ENCODE peak calls at places on chromosomes 13 and 19, in six cellular contexts. Z, W, A, Y, F and H are unnamed samples.
A peak's percentile ranks its signal among the peaks of the same experiment; 100 is the strongest.

GRCh38 chr13:26707122-26708006 is 53.2 kb downstream of the GPR12 start:
- DNase-seq in Z (no peak), W (no peak), A (peak; percentile 10), Y (peak; percentile 29), F (no peak), H (no peak)

GRCh38 chr13:112065521-112065866 is 1.5 kb upstream of the SOX1 start:
- DNase-seq in Z (no peak), W (no peak), A (no peak), Y (no peak), F (no peak), H (no peak)

GRCh38 chr13:97339019-97339988 is 94.7 kb upstream of the RAP2A start:
- DNase-seq in Z (no peak), W (no peak), A (peak; percentile 82), Y (no peak), F (peak; percentile 75), H (peak; percentile 83)

GRCh38 chr19:2777952-2778683 is 5.0 kb downstream of the SGTA start:
- DNase-seq in Z (no peak), W (no peak), A (no peak), Y (no peak), F (no peak), H (no peak)

GRCh38 chr19:35153701-35154534 is 617 bp upstream of the FXYD5 start:
- DNase-seq in Z (peak; percentile 57), W (peak; percentile 65), A (no peak), Y (peak; percentile 84), F (no peak), H (no peak)

GRCh38 chr13:75482070-75482819 is at the start of gene TBC1D4:
- DNase-seq in Z (peak; percentile 89), W (peak; percentile 22), A (peak; percentile 62), Y (peak; percentile 79), F (peak; percentile 79), H (peak; percentile 67)

GRCh38 chr13:23159205-23159586 is 21.6 kb upstream of the SGCG start:
- DNase-seq in Z (no peak), W (no peak), A (no peak), Y (peak; percentile 35), F (no peak), H (no peak)

GRCh38 chr19:6610934-6611370 is 20.0 kb upstream of the CD70 start:
- DNase-seq in Z (no peak), W (no peak), A (peak; percentile 95), Y (no peak), F (peak; percentile 72), H (peak; percentile 90)

GRCh38 chr13:27374650-27375049 is 49.8 kb upstream of the GTF3A start:
- DNase-seq in Z (peak; percentile 34), W (peak; percentile 28), A (peak; percentile 52), Y (peak; percentile 62), F (peak; percentile 53), H (peak; percentile 40)

GRCh38 chr13:114026128-114026880 is 52.4 kb upstream of the C13orf46 start:
- DNase-seq in Z (no peak), W (no peak), A (no peak), Y (no peak), F (no peak), H (no peak)

GRCh38 chr19:33412617-33413425 is 39.3 kb downstream of the CEBPG start:
- DNase-seq in Z (no peak), W (no peak), A (no peak), Y (no peak), F (no peak), H (no peak)

GRCh38 chr13:101303512-101303911 is 112.8 kb downstream of the NALCN start:
- DNase-seq in Z (no peak), W (no peak), A (peak; percentile 20), Y (no peak), F (no peak), H (no peak)